ENCODE peak calls at places on chromosomes 12 and 14, in four cellular contexts. R is GM12878, O is K562, L is HepG2. B is an unnamed sample.

GRCh38 chr12:70609739-70610491 is 27.3 kb downstream of the PTPRB start:
- DNase-seq in R (no peak), L (no peak), O (peak; percentile 14), B (peak; percentile 46)

GRCh38 chr12:93325855-93326254 is 51.9 kb upstream of the NUDT4 start:
- DNase-seq in L (no peak), O (no peak), R (no peak), B (no peak)

GRCh38 chr12:53624453-53624852 is 1.7 kb downstream of the ATF7 start:
- DNase-seq in O (no peak), R (no peak), L (no peak), B (no peak)

GRCh38 chr12:124088232-124088907 is 115.4 kb downstream of the ZNF664 start:
- DNase-seq in O (no peak), L (no peak), R (no peak), B (no peak)

GRCh38 chr12:70459786-70460185 is 93.7 kb downstream of the KCNMB4 start:
- DNase-seq in R (peak; percentile 52), O (no peak), L (no peak), B (no peak)

GRCh38 chr12:97194551-97194950 is 268.1 kb upstream of the RMST start:
- DNase-seq in O (no peak), L (no peak), R (no peak), B (no peak)

GRCh38 chr12:6133642-6134041 is 9.2 kb upstream of the VWF start:
- DNase-seq in R (no peak), O (no peak), L (no peak), B (no peak)

GRCh38 chr12:94427520-94428381 is 31.9 kb downstream of the CEP83 start:
- DNase-seq in R (peak; percentile 43), O (no peak), L (no peak), B (no peak)

GRCh38 chr12:51820721-51821422 is 27.6 kb downstream of the FIGNL2 start:
- DNase-seq in R (no peak), L (no peak), O (peak; percentile 61), B (peak; percentile 84)

GRCh38 chr12:75592086-75592485 is 80.7 kb upstream of the KRR1 start:
- DNase-seq in R (no peak), L (no peak), O (no peak), B (no peak)

GRCh38 chr14:77012193-77012592 is 16.3 kb downstream of the IRF2BPL start:
- DNase-seq in L (no peak), R (no peak), O (no peak), B (no peak)

GRCh38 chr12:12715459-12716150 is 1.6 kb upstream of the CDKN1B start:
- DNase-seq in O (no peak), L (no peak), R (no peak), B (no peak)

GRCh38 chr12:107461222-107461980 is 224.2 kb upstream of the PWP1 start:
- DNase-seq in L (no peak), R (no peak), O (no peak), B (no peak)

GRCh38 chr14:29310210-29310609 is 543.6 kb downstream of the FOXG1 start:
- DNase-seq in R (no peak), L (no peak), O (no peak), B (no peak)

GRCh38 chr14:54786816-54787215 is 115.8 kb downstream of the GCH1 start:
- DNase-seq in R (no peak), O (no peak), L (no peak), B (no peak)

GRCh38 chr12:67747869-67748760 is 99.6 kb downstream of the DYRK2 start:
- DNase-seq in O (no peak), R (no peak), L (peak; percentile 87), B (no peak)

GRCh38 chr14:33556382-33557121 is 394.3 kb downstream of the EGLN3 start:
- DNase-seq in O (no peak), R (no peak), L (no peak), B (no peak)

GRCh38 chr12:70451528-70451927 is 85.4 kb downstream of the KCNMB4 start:
- DNase-seq in R (no peak), O (no peak), L (no peak), B (no peak)

GRCh38 chr12:93380480-93381121 is 2.9 kb downstream of the NUDT4 start:
- DNase-seq in R (no peak), L (peak; percentile 43), O (no peak), B (no peak)

GRCh38 chr12:52522346-52523011 is 2.3 kb upstream of the KRT5 start:
- DNase-seq in L (no peak), O (no peak), R (no peak), B (no peak)

GRCh38 chr12:102484017-102484731 is 3.8 kb upstream of the IGF1 start:
- DNase-seq in L (peak; percentile 26), R (peak; percentile 84), O (peak; percentile 70), B (peak; percentile 51)

GRCh38 chr14:68253878-68254528 is 434.4 kb downstream of the RAD51B start:
- DNase-seq in L (no peak), O (no peak), R (no peak), B (no peak)

GRCh38 chr12:109016016-109016415 is 4.9 kb downstream of the SVOP start:
- DNase-seq in O (no peak), R (no peak), L (no peak), B (no peak)

GRCh38 chr14:103696466-103697071 is 18.7 kb downstream of the XRCC3 start:
- DNase-seq in R (no peak), L (no peak), O (no peak), B (no peak)

GRCh38 chr12:47881826-47882427 is 22.9 kb downstream of the VDR start:
- DNase-seq in R (no peak), L (no peak), O (no peak), B (no peak)

GRCh38 chr12:80195143-80195726 is 95.9 kb downstream of the OTOGL start:
- DNase-seq in O (peak; percentile 15), L (peak; percentile 16), R (no peak), B (no peak)
- TF ChIP-seq ESRRA in O (no peak), L (no peak), R (no peak), B (no peak)

GRCh38 chr14:31541702-31542101 is 19.5 kb upstream of the NUBPL start:
- DNase-seq in R (no peak), L (no peak), O (no peak), B (no peak)
- TF ChIP-seq CREB1 in R (no peak), L (no peak), O (no peak), B (no peak)

DNA sequence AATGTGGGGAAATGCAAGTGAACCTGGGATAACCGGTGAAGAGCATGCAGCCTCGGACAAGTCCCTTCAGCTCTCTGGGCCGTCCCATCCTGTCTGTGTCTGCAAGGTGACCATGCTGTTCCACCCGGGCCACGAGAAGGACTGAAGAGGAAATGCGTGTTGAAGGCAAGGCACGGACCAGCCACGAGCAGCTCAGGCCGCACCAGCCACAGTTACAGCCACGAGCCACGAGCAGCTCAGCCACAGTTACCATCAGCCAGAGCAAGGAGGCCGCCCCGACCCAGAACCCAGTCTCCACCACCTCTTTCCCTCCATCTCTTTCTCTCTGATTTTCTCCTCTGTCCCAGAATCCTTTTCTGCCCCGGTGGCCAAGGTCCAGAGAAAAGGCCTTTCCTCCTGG is 18.8 kb upstream of the GALNT9 start:
- DNase-seq in L (no peak), R (no peak), O (no peak), B (no peak)
- TF ChIP-seq ESRRA in L (no peak), R (no peak), O (no peak), B (no peak)

GRCh38 chr14:59788176-59788575 is 82.4 kb downstream of the RTN1 start:
- DNase-seq in L (no peak), O (no peak), R (no peak), B (no peak)
- TF ChIP-seq CREB1 in L (no peak), O (no peak), R (no peak), B (no peak)

GRCh38 chr12:90098132-90098779 is 389.6 kb upstream of the ATP2B1 start:
- DNase-seq in O (no peak), R (no peak), L (no peak), B (no peak)
- TF ChIP-seq ESRRA in O (no peak), R (no peak), L (no peak), B (no peak)

GRCh38 chr12:19894803-19895202 is 455.5 kb downstream of the AEBP2 start:
- DNase-seq in L (no peak), R (peak; percentile 83), O (no peak), B (no peak)

GRCh38 chr12:19895609-19896008 is 456.3 kb downstream of the AEBP2 start:
- DNase-seq in O (no peak), L (no peak), R (no peak), B (no peak)

GRCh38 chr12:19893514-19893913 is 454.2 kb downstream of the AEBP2 start:
- DNase-seq in O (no peak), R (no peak), L (no peak), B (no peak)

GRCh38 chr12:19892186-19892585 is 452.9 kb downstream of the AEBP2 start:
- DNase-seq in L (no peak), R (no peak), O (no peak), B (no peak)

DNA sequence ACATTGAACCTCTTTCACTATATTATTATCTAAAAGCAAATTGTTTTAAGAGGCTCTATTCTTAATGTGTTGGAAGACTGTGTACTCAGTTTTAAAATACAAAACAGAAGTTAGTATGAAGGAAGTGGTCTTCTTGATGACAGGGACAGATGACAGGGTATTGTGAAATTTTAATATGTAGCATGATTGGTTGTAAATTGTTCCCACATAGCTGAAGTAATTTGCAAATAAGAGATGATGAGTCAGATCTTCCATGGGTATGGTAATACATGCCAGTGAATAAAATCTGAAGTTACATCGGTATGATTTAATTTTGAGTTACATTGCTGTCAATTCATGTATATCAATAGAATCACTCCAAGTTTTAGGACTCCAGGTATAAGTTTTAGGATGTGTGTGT is 454.8 kb downstream of the AEBP2 start:
- DNase-seq in L (no peak), O (no peak), R (no peak), B (no peak)
- TF ChIP-seq CREB1 in L (no peak), O (no peak), R (no peak), B (no peak)

DNA sequence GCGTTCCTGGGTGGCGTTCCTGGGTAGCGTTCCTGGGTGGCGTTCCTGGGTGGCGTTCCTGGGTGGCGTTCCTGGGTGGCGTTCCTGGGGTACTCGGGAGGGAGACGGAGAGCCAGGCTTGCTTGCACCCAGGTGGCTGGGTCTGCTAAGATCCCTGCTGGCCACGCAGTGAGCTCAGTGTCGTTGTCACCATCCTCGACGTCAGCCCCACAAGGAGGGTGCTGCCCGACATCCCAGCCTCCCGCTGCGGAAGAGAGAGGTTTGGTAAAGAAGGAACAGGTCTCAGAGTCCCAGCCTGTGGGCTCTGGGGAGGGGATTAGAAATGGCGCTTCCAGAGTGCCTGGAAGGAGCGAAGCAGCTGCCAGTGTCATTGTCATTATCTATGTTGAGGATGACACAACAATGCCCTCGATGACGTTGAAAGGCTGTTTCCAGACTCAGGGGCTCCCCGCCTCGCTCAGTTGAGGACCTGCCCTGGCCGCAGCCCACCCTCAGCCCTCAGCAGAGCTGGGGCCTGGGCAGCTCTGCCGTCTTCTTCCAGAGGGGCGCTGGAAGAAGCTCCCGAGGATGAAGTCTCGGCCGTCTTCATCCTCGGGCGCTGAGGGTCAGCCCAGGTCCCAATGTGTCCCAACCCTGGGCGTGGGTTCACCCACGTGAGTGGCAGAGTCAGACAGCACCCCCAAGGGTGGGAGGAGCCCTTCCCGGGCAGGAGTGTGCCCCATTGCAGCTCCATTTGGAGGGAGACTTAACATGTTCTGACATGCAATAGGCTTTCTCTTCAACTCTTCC is 328.8 kb downstream of the ADGRD1 start:
- DNase-seq in O (no peak), L (no peak), R (no peak), B (no peak)
- TF ChIP-seq ESRRA in O (no peak), L (no peak), R (no peak), B (no peak)

GRCh38 chr12:49304161-49304560 is 9.2 kb downstream of the PRPH start:
- DNase-seq in R (no peak), L (no peak), O (no peak), B (no peak)
- TF ChIP-seq CREB1 in R (no peak), L (no peak), O (no peak), B (no peak)

GRCh38 chr12:25827747-25828146 is 130.7 kb upstream of the RASSF8 start:
- DNase-seq in L (no peak), R (no peak), O (no peak), B (no peak)
- TF ChIP-seq ESRRA in L (no peak), R (no peak), O (no peak), B (no peak)